ENCODE peak calls at places on chromosomes 5 and 9, in five cellular contexts. M is AG10803; Q is stimulated activated CD8-positive, alpha-beta memory T cell treated with anti-CD3 and anti-CD28 coated beads, Interleukin-2, amount 100 ng/mL, for 48 hours; G is iris pigment epithelial cell; Y is left colon. B is an unnamed sample.

GRCh38 chr5:62343428-62343827 is 37.4 kb downstream of the KIF2A start:
- DNase-seq in M (no peak), Q (no peak), G (no peak), Y (no peak), B (peak; percentile 32)

GRCh38 chr5:93054424-93055165 is 526.4 kb downstream of the NR2F1-AS1 start:
- DNase-seq in M (peak; percentile 64), Q (no peak), G (peak; percentile 95), Y (no peak), B (peak; percentile 62)

GRCh38 chr5:142376001-142376400 is 51.2 kb upstream of the SPRY4 start:
- DNase-seq in M (no peak), Q (no peak), G (peak; percentile 21), Y (no peak), B (no peak)

GRCh38 chr5:2204366-2205184 is 321.9 kb upstream of the IRX4 start:
- DNase-seq in M (no peak), Q (no peak), G (no peak), Y (no peak), B (no peak)

GRCh38 chr9:116479967-116480366 is 207.1 kb upstream of the TRIM32 start:
- DNase-seq in M (no peak), Q (no peak), G (no peak), Y (no peak), B (no peak)

GRCh38 chr9:35517552-35518211 is 27.8 kb downstream of the RUSC2 start:
- DNase-seq in M (no peak), Q (no peak), G (no peak), Y (no peak), B (no peak)

GRCh38 chr9:126521976-126522590 is 91.6 kb upstream of the LMX1B start:
- DNase-seq in M (no peak), Q (no peak), G (no peak), Y (no peak), B (no peak)

GRCh38 chr5:127602896-127603470 is 45.9 kb upstream of the CTXN3 start:
- DNase-seq in M (no peak), Q (no peak), G (no peak), Y (no peak), B (no peak)

GRCh38 chr9:97786341-97786740 is 66.7 kb upstream of the FOXE1 start:
- DNase-seq in M (peak; percentile 22), Q (no peak), G (peak; percentile 37), Y (no peak), B (no peak)

GRCh38 chr5:28499764-28500290 is 1461.4 kb upstream of the CDH9 start:
- DNase-seq in M (no peak), Q (no peak), G (peak; percentile 64), Y (no peak), B (peak; percentile 1)

GRCh38 chr5:68659876-68660275 is 433.9 kb upstream of the SLC30A5 start:
- DNase-seq in M (peak; percentile 22), Q (no peak), G (peak; percentile 26), Y (no peak), B (peak; percentile 10)

GRCh38 chr5:149860801-149861322 is 83.7 kb downstream of the PDE6A start:
- DNase-seq in M (no peak), Q (no peak), G (peak; percentile 31), Y (no peak), B (peak; percentile 53)

GRCh38 chr9:107488400-107489143 is 997 bp downstream of the KLF4 start:
- DNase-seq in M (peak; percentile 64), Q (no peak), G (peak; percentile 22), Y (peak; percentile 80), B (peak; percentile 73)

GRCh38 chr5:40191041-40191550 is 488.6 kb upstream of the PTGER4 start:
- DNase-seq in M (peak; percentile 6), Q (no peak), G (peak; percentile 1), Y (no peak), B (peak; percentile 24)

GRCh38 chr9:111902396-111903147 is 6.0 kb downstream of the UGCG start:
- DNase-seq in M (no peak), Q (no peak), G (peak; percentile 75), Y (no peak), B (peak; percentile 65)

GRCh38 chr9:109972026-109973005 is 192.3 kb downstream of the PALM2AKAP2 start:
- DNase-seq in M (no peak), Q (no peak), G (no peak), Y (no peak), B (no peak)

GRCh38 chr5:106127985-106128384 is 1542.8 kb downstream of the EFNA5 start:
- DNase-seq in M (no peak), Q (no peak), G (no peak), Y (no peak), B (no peak)

GRCh38 chr9:36213387-36213786 is 22.7 kb downstream of the CLTA start:
- DNase-seq in M (no peak), Q (no peak), G (no peak), Y (no peak), B (no peak)

GRCh38 chr9:36974731-36975130 is 59.3 kb downstream of the PAX5 start:
- DNase-seq in M (no peak), Q (no peak), G (no peak), Y (no peak), B (no peak)

GRCh38 chr5:133824661-133825254 is 143.7 kb downstream of the C5orf15 start:
- DNase-seq in M (no peak), Q (no peak), G (no peak), Y (no peak), B (no peak)

GRCh38 chr9:122126340-122127333 is 32.9 kb downstream of the NDUFA8 start:
- DNase-seq in M (peak; percentile 66), Q (no peak), G (peak; percentile 50), Y (no peak), B (peak; percentile 13)

GRCh38 chr5:149326611-149327010 is 18.7 kb upstream of the GRPEL2 start:
- DNase-seq in M (no peak), Q (no peak), G (no peak), Y (no peak), B (no peak)

GRCh38 chr5:17395106-17395505 is 102.9 kb upstream of the TAF11L2 start:
- DNase-seq in M (no peak), Q (no peak), G (no peak), Y (no peak), B (no peak)

GRCh38 chr5:132007399-132008162 is 3.9 kb downstream of the ACSL6 start:
- DNase-seq in M (peak; percentile 83), Q (peak; percentile 64), G (peak; percentile 82), Y (peak; percentile 93), B (peak; percentile 83)

GRCh38 chr5:3217114-3217513 is 378.5 kb upstream of the IRX1 start:
- DNase-seq in M (no peak), Q (no peak), G (no peak), Y (no peak), B (no peak)

GRCh38 chr5:180235846-180236245 is 26.8 kb upstream of the RASGEF1C start:
- DNase-seq in M (no peak), Q (no peak), G (no peak), Y (no peak), B (no peak)

GRCh38 chr9:128124873-128125574 is 2.5 kb downstream of the PTGES2 start:
- DNase-seq in M (peak; percentile 49), Q (peak; percentile 32), G (peak; percentile 60), Y (peak; percentile 88), B (peak; percentile 66)

GRCh38 chr5:119301210-119301609 is 54.6 kb upstream of the TNFAIP8 start:
- DNase-seq in M (no peak), Q (no peak), G (no peak), Y (no peak), B (no peak)